ENCODE peak calls at places on chromosomes 3 and 15, in seven cellular contexts. N is IMR-90, J is H9, L is trophoblast cell, D is mesenchymal stem cell, X is H1, Z is neuronal stem cell. O is an unnamed sample.

GRCh38 chr15:40787344-40787841 is 17.6 kb downstream of the C15orf62 start:
- DNase-seq in L (peak; percentile 48), J (peak; percentile 89), Z (no peak), D (peak; percentile 42), X (peak; percentile 64), N (peak; percentile 62), O (peak; percentile 93)

GRCh38 chr15:62844564-62845235 is 197.8 kb upstream of the TPM1 start:
- DNase-seq in N (no peak), J (no peak), X (no peak), D (no peak), Z (no peak), L (no peak), O (peak; percentile 78)

GRCh38 chr3:48125026-48125704 is 63.1 kb downstream of the CDC25A start:
- DNase-seq in N (peak; percentile 91), L (peak; percentile 80), D (no peak), Z (no peak), J (peak; percentile 46), X (peak; percentile 43), O (peak; percentile 90)

GRCh38 chr3:155553800-155554199 is 191.1 kb downstream of the PLCH1 start:
- DNase-seq in L (no peak), N (no peak), J (no peak), D (no peak), X (no peak), Z (no peak), O (no peak)

GRCh38 chr3:105836533-105836932 is 32.3 kb downstream of the CBLB start:
- DNase-seq in Z (no peak), N (peak; percentile 95), J (no peak), L (no peak), D (no peak), X (no peak), O (no peak)

GRCh38 chr15:92082217-92082843 is 228.8 kb downstream of the SLCO3A1 start:
- DNase-seq in Z (peak; percentile 69), L (peak; percentile 31), D (peak; percentile 46), N (peak; percentile 73), J (peak; percentile 74), X (peak; percentile 62), O (peak; percentile 81)

GRCh38 chr3:31008986-31009385 is 114.5 kb upstream of the GADL1 start:
- DNase-seq in X (no peak), N (peak; percentile 22), D (no peak), J (no peak), Z (no peak), L (no peak), O (peak; percentile 92)

GRCh38 chr3:45832691-45833090 is 9.2 kb downstream of the LZTFL1 start:
- DNase-seq in L (no peak), N (peak; percentile 16), X (no peak), D (no peak), Z (no peak), J (no peak), O (peak; percentile 40)

GRCh38 chr3:187770224-187770623 is 25.0 kb upstream of the BCL6 start:
- DNase-seq in Z (no peak), N (no peak), L (no peak), D (no peak), X (no peak), J (no peak), O (no peak)

GRCh38 chr3:188365978-188366698 is 212.2 kb downstream of the LPP start:
- DNase-seq in L (peak; percentile 64), X (no peak), D (peak; percentile 49), Z (no peak), J (no peak), N (peak; percentile 39), O (no peak)

GRCh38 chr3:141181819-141182218 is 49.8 kb upstream of the PXYLP1 start:
- DNase-seq in N (no peak), L (no peak), J (no peak), Z (no peak), X (no peak), D (no peak), O (no peak)

GRCh38 chr3:128780438-128780837 is 54.5 kb downstream of the RAB7A start:
- DNase-seq in J (no peak), X (no peak), Z (no peak), N (no peak), D (no peak), L (no peak), O (no peak)

DNA sequence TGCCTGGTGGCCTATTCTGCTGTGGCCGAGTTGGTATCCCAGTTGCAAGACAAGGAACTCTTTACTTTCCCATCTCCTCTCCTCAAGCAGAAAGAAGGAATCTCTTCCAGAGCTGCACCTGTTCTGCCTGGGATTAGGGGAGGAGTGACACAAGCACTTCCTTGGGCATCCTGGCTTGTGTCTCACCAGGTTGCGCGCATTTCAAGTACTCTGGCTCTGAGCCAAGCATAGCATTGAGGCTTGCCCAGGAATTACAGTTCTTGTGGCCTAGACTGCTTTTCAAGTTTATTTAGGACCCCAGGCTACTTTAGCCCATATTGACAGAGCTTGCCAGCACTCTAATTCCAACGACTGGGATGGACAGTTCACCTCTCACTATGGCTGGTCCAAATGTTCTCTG is 150.5 kb downstream of the RSRC1 start:
- DNase-seq in D (no peak), X (no peak), N (no peak), L (no peak), Z (no peak), J (no peak), O (no peak)
- H3K23ac ChIP-seq in D (no peak overlapping the region), X (no peak overlapping the region), N (no peak overlapping the region), L (no peak overlapping the region), Z (no peak overlapping the region), J (no peak overlapping the region), O (no peak overlapping the region)

GRCh38 chr3:4228295-4228694 is 74.9 kb upstream of the SETMAR start:
- DNase-seq in L (no peak), J (no peak), D (no peak), N (no peak), Z (no peak), X (no peak), O (no peak)

GRCh38 chr3:4222574-4222973 is 80.6 kb upstream of the SETMAR start:
- DNase-seq in L (no peak), D (no peak), Z (no peak), N (no peak), J (no peak), X (no peak), O (no peak)

GRCh38 chr3:4225005-4225471 is 78.1 kb upstream of the SETMAR start:
- DNase-seq in J (no peak), Z (no peak), D (no peak), N (no peak), X (no peak), L (no peak), O (no peak)

GRCh38 chr3:4223783-4224182 is 79.4 kb upstream of the SETMAR start:
- DNase-seq in J (no peak), Z (no peak), X (no peak), L (no peak), N (no peak), D (no peak), O (no peak)

DNA sequence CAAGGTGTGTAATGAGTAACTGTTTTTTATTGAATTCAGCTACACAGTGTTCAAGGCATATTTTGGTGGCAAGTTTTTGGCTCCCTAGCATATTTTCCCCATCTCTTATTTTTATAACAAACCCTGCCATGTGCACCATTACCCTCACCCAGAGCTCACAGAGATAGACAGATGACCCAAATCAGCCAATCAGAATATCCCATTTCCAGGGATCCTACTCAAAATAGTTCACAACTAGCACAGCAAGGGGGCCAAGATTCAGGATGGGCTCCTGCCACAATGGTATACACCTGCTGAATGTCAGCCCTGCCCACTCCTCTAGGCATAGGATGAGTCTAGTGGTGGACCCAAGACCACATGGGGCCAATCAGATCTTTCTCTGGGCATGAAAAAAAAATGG is 78.8 kb upstream of the SETMAR start:
- DNase-seq in D (no peak), X (no peak), J (no peak), N (no peak), L (no peak), Z (no peak), O (no peak)
- H3K23ac ChIP-seq in D (no peak overlapping the region), X (no peak overlapping the region), J (no peak overlapping the region), N (no peak overlapping the region), L (no peak overlapping the region), Z (no peak overlapping the region), O (no peak overlapping the region)

GRCh38 chr15:48757661-48758060 is 53.2 kb downstream of the CEP152 start:
- DNase-seq in J (no peak), X (no peak), L (peak; percentile 62), Z (no peak), D (no peak), N (no peak), O (no peak)

GRCh38 chr15:48765007-48765406 is 45.9 kb downstream of the CEP152 start:
- DNase-seq in N (no peak), X (no peak), L (no peak), J (no peak), D (no peak), Z (no peak), O (no peak)

GRCh38 chr15:48761393-48762158 is 49.3 kb downstream of the CEP152 start:
- DNase-seq in J (no peak), L (peak; percentile 49), D (no peak), X (no peak), Z (no peak), N (no peak), O (peak; percentile 76)

GRCh38 chr15:48754011-48754410 is 56.9 kb downstream of the CEP152 start:
- DNase-seq in D (no peak), J (no peak), L (peak; percentile 23), X (no peak), N (no peak), Z (no peak), O (peak; percentile 35)

DNA sequence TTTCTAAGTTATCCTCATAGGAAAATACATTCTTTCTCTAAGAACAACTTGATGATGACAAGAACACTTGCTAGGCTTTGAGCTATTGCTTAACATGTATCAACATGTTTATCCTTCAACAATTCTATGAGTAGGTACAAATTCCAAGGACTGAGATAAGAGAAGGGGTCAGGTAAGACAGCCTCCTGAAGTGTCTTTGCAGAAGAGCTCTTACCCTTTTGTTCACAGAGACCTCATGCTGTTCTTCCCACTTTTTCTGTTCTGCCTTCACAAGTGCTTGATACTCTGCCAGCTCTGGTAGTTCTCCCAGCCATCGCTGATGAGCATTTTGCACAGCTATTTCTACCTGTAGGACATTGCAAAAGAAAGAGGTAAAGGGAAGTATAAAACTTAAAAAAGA is 50.9 kb downstream of the CEP152 start:
- DNase-seq in N (no peak), Z (no peak), J (no peak), L (peak; percentile 10), D (no peak), X (no peak), O (peak; percentile 90)
- H3K23ac ChIP-seq in N (no peak overlapping the region), Z (no peak overlapping the region), J (no peak overlapping the region), L (no peak overlapping the region), D (no peak overlapping the region), X (no peak overlapping the region), O (no peak overlapping the region)

GRCh38 chr3:20558161-20558560 is 372.2 kb upstream of the SGO1 start:
- DNase-seq in L (no peak), Z (no peak), D (no peak), N (no peak), J (no peak), X (no peak), O (no peak)

DNA sequence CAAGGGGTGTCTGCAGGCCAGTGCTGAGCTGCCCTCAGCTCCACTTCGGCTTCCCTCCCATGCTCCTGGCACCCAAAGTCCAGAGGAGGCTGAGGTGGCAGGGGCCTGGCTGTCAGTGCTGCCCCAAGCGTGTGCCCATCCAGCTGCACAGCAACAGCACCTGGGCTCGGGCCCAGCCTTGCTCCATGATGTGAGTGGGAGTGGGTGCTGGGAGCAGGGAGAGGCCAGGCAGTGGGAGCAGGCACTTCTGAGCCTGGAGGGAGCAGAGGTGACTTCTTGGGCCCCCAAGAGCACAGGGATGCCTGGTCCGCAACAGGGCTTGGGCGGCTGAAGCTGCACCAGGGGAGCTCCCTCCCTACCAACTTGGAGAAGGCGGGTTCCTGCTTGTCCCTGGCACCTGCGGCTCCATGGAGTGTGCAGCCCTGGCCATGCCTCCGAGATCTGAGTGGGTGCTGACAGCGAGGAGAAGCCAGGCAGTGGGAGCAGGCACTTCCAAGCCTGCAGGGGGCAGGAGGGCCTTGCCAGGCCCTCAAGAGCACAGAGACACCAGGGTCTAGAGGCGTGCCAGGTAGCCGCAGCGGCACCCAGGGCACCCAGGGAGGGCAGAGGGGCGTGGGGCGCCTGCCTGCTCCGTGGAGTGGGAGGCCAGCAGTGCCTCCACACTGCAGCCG is 366.7 kb upstream of the SGO1 start:
- DNase-seq in N (no peak), L (no peak), Z (no peak), J (peak; percentile 36), D (no peak), X (no peak), O (no peak)
- H3K23ac ChIP-seq in N (no peak overlapping the region), L (no peak overlapping the region), Z (peak overlapping the region; percentile 80), J (no peak overlapping the region), D (no peak overlapping the region), X (no peak overlapping the region), O (no peak overlapping the region)

O was measured in mesendoderm.